ENCODE peak calls at places on chromosomes 1 and 21, in five cellular contexts. W is GM06990, B is MCF 10A, U is Calu3, M is B cell. Q is an unnamed sample.

GRCh38 chr1:109083495-109083894 is 7.1 kb upstream of the TMEM167B start:
- DNase-seq in B (no peak), W (no peak), U (no peak), M (no peak), Q (no peak)

GRCh38 chr1:168482106-168482505 is 61.7 kb downstream of the XCL2 start:
- DNase-seq in B (no peak), W (no peak), U (no peak), M (no peak), Q (no peak)

GRCh38 chr1:3234281-3234680 is 165.3 kb downstream of the PRDM16 start:
- DNase-seq in W (no peak), M (no peak), B (no peak), U (no peak), Q (no peak)

GRCh38 chr1:13809461-13810159 is 109.6 kb downstream of the PRDM2 start:
- DNase-seq in B (no peak), U (no peak), W (no peak), M (no peak), Q (peak)

GRCh38 chr1:39625462-39626273 is 13.8 kb downstream of the HEYL start:
- DNase-seq in B (no peak), U (no peak), W (no peak), M (no peak), Q (no peak)

GRCh38 chr1:19163261-19163660 is 46.8 kb downstream of the UBR4 start:
- DNase-seq in W (no peak), U (no peak), B (peak), M (no peak), Q (no peak)

GRCh38 chr1:26092422-26092821 is 19.2 kb upstream of the PDIK1L start:
- DNase-seq in B (no peak), U (no peak), W (no peak), M (no peak), Q (no peak)

GRCh38 chr1:194469282-194469681 is 1282.9 kb upstream of the B3GALT2 start:
- DNase-seq in W (no peak), U (no peak), M (no peak), B (no peak), Q (no peak)

GRCh38 chr1:8423702-8424538 is 106.0 kb downstream of the SLC45A1 start:
- DNase-seq in U (peak), M (peak), B (peak), W (peak), Q (peak)

GRCh38 chr21:46624050-46624449 is 11.4 kb upstream of the PRMT2 start:
- DNase-seq in B (no peak), W (no peak), U (no peak), M (no peak), Q (no peak)

GRCh38 chr1:57422271-57423134 is 1.4 kb downstream of the DAB1 start:
- DNase-seq in B (no peak), M (no peak), U (no peak), W (peak), Q (no peak)
- TF ChIP-seq CTCF in B (no peak), M (no peak), U (no peak), W (no peak), Q (no peak)

DNA sequence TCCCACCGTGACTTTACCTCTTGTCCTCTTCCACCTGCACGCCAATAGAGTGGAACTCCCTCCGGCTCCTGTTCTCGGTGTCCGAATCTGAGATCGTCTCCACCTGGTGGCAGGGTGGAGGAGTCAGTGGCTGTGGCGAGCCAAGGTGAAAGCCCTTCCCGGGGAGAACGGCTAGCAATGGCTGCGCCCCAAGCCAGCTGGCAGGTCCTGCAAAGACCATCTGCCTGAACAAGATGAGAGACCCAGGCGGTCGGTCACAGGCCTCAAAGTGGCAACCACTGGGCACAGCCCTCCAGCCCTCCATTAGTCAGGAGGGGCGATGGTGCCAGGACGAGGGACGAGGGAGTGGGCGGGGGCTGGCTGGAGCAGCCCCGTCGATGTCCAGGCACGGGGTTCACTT is 25.4 kb upstream of the SMIM12 start:
- DNase-seq in U (peak), B (no peak), W (no peak), M (no peak), Q (no peak)
- TF ChIP-seq CTCF in U (peak), B (no peak), W (no peak), M (no peak), Q (no peak)

DNA sequence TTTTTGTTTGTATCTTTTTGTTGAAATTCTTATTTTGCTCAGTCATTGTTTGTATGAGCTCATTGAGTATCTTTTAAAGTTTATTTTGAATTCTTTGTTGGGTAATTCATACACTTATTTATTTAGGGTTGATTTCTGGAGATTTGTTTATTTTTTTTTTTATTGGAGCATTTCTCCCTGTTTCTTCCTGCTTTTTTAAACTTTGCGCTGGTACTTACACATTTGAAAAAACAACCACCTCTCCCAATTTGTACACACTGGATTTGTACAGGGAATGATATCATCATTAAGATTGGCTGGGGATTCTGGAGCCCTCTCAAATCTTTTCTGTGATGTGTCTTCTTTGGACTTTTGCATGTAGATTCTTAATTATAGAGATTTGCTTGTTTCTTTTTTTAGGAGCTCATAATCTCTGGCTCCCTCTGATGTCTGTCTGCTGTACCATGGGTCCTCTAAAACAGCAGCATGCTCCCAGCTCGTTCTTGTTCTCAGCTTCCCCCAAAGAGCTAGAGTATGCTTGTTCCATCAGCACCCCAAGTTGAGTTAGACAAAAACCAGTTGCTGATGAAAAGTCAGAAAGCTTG is 310.7 kb downstream of the DUSP10 start:
- DNase-seq in W (no peak), M (no peak), U (no peak), B (peak), Q (no peak)
- TF ChIP-seq CTCF in W (no peak), M (no peak), U (no peak), B (peak), Q (no peak)

DNA sequence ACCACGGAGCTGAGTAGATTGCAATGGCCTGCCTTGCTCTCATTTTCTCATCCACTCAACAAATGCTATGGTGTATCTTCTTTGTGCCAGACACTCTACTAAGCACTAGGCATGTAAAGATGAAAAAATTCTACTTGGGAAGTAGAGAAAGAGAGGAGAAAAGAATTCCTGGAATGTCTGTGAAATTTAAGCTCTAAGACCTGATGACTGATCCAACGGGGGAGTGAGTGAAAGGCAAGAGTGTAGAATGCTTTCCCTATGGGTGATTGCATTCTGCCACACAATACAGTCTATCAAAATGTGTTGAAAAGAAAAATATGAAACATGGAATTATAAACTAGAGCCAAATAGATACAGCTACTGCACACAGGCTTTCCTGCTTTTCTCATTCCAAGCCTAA is 82.3 kb downstream of the CYYR1 start:
- DNase-seq in B (no peak), U (no peak), M (no peak), W (no peak), Q (no peak)
- TF ChIP-seq CTCF in B (no peak), U (no peak), M (no peak), W (no peak), Q (no peak)

GRCh38 chr1:154614247-154614646 is 6.3 kb upstream of the ADAR start:
- DNase-seq in W (no peak), M (no peak), B (no peak), U (no peak), Q (no peak)
- TF ChIP-seq CTCF in W (no peak), M (no peak), B (no peak), U (no peak), Q (no peak)

DNA sequence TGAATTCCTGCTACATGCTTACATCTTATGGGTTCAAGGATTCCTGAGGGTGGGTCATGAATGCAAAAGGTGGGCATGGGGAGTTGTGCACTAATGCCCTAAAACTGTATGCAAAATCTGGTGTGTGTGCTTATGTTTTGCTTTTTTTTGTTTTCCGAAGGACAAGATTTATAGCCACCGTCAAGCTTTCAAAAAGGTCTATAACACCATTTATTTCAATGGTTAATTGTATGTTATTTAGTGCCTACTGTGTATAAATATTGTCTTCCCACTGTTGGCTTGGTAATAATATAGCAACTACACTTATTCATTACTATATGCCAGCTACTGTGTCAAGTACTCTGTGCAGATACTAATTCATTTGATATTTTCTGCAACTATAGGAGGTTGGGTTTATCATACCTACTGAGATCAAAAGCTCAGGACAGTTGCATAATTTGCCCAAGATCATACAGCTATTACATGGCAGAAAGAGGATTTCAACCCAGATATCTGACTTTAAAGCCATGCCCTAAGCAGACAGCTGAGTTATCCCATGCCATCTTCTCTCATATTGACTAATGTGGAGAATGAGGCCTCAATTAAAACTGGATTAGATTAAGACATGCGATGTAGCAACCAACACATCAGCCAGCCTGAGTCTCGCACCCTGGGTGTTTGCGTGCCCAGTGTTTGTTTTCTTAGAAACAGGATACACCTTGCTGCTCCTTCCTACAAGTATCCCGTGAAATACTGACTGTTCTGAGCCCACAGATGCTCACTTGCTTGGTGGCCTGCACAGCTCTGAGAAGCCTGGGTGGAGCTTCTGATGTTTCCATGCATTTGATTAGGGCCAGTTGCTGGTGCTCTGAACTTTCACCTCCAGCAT is 34.6 kb downstream of the GADD45A start:
- DNase-seq in M (no peak), B (no peak), W (no peak), U (no peak), Q (no peak)
- TF ChIP-seq CTCF in M (no peak), B (no peak), W (no peak), U (no peak), Q (no peak)

DNA sequence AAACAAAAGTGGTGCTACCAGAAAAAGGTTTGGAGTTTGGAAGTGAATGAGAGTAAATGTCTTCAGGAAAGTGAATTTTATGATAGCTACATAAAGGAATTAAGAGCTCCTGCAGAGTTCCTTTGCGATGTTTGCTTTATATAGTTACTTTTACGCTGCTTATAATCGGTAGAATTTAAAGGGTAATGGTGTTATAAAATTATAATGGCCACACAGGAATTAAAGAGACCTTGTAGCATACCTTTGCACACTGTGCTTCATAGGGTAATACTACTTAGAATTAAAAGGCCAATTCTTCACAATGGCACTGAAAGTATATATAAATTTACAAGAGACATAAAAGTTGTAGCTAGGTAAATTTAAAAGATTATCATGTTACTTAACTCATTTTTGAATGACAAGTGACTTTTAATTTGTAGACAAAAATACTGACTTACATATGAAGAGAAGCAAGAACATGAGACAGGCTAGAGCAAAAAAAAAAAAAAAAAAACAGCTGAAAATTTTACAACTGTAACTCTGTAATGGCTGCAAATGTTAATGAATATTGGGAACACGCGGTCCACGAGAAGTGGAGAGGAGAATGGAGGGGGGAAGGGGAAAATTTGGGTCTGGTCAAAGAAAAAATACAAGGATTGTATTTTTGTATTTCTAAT is 65.9 kb upstream of the LBR start:
- DNase-seq in W (no peak), M (no peak), B (no peak), U (no peak), Q (no peak)
- TF ChIP-seq CTCF in W (no peak), M (no peak), B (no peak), U (no peak), Q (no peak)